ENCODE peak calls at places on chromosome 5, in four cellular contexts. R, L, B and X are unnamed samples.

GRCh38 chr5:113371788-113372196 is 63.0 kb downstream of the TSSK1B start:
- DNase-seq in R (no peak), L (no peak), B (no peak), X (no peak)

GRCh38 chr5:9546973-9547947 is 1.4 kb upstream of the SEMA5A start:
- DNase-seq in R (no peak), B (no peak), L (no peak), X (no peak)

GRCh38 chr5:65066385-65066784 is 297.7 kb downstream of the CWC27 start:
- DNase-seq in L (no peak), R (no peak), B (peak), X (no peak)

GRCh38 chr5:170681013-170681433 is 102.5 kb upstream of the GABRP start:
- DNase-seq in L (peak), R (peak), B (no peak), X (no peak)

GRCh38 chr5:16552666-16553343 is 64.0 kb downstream of the RETREG1 start:
- DNase-seq in L (peak), R (peak), B (no peak), X (peak)

GRCh38 chr5:153573326-153574033 is 83.0 kb downstream of the GRIA1 start:
- DNase-seq in R (no peak), L (no peak), B (no peak), X (no peak)

GRCh38 chr5:169648725-169649124 is 11.7 kb downstream of the DOCK2 start:
- DNase-seq in L (no peak), B (no peak), R (no peak), X (no peak)

GRCh38 chr5:169347786-169348185 is 46.8 kb upstream of the SLIT3 start:
- DNase-seq in B (no peak), L (no peak), R (no peak), X (no peak)

GRCh38 chr5:156147948-156148285 is 179.0 kb upstream of the SGCD start:
- DNase-seq in B (no peak), R (no peak), L (no peak), X (no peak)

GRCh38 chr5:34496258-34496657 is 159.9 kb upstream of the RAI14 start:
- DNase-seq in B (no peak), R (no peak), L (no peak), X (no peak)

GRCh38 chr5:165029471-165029870 is 1524.1 kb downstream of the MAT2B start:
- DNase-seq in R (peak), B (no peak), L (no peak), X (peak)

GRCh38 chr5:129243058-129243457 is 148.5 kb downstream of the ISOC1 start:
- DNase-seq in R (no peak), L (no peak), B (no peak), X (no peak)

GRCh38 chr5:157172408-157172807 is 6.3 kb upstream of the GARIN3 start:
- DNase-seq in B (peak), R (no peak), L (no peak), X (no peak)

GRCh38 chr5:155651-156410 is 35.5 kb upstream of the LRRC14B start:
- DNase-seq in B (no peak), R (no peak), L (no peak), X (no peak)

GRCh38 chr5:60346391-60346790 is 353.6 kb downstream of the DEPDC1B start:
- DNase-seq in L (no peak), B (no peak), R (no peak), X (no peak)

GRCh38 chr5:83277154-83277553 is 194.4 kb upstream of the VCAN start:
- DNase-seq in B (no peak), L (no peak), R (no peak), X (no peak)

GRCh38 chr5:65674749-65675148 is 47.2 kb downstream of the SGTB start:
- DNase-seq in R (no peak), B (no peak), L (no peak), X (no peak)

GRCh38 chr5:158164648-158165047 is 305.7 kb upstream of the CLINT1 start:
- DNase-seq in R (no peak), L (no peak), B (no peak), X (no peak)

GRCh38 chr5:96997265-96997859 is 61.5 kb downstream of the LNPEP start:
- DNase-seq in B (no peak), L (peak), R (peak), X (peak)

GRCh38 chr5:81428866-81429265 is 34.9 kb upstream of the ACOT12 start:
- DNase-seq in B (no peak), L (peak), R (peak), X (no peak)

DNA sequence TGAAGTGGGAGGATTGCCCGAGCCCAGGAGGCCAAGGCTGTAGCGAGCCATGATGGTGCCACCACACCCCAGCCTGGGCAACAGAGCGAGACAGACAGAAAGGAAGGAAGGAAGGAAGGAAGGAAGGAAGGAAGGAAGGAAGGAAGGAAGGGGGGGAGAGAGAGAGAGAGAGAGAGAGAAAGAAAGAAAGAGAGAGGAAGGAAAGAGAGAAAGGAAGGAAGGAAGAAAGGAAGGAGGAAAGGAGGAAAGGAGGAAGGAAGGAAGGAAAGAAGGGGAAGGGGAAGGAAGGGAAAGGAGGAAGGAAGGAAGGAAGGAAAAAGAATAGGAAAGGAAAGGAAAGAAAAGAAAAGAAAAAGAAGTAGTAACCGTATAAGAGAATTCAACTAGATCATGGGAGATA is 20.8 kb upstream of the LHFPL2 start:
- DNase-seq in L (no peak), B (no peak), R (no peak), X (no peak)
- TF ChIP-seq MYC in L (no peak), B (no peak), R (no peak), X (no peak)

GRCh38 chr5:138661991-138662434 is 86.8 kb upstream of the HSPA9 start:
- DNase-seq in R (no peak), L (no peak), B (no peak), X (no peak)

GRCh38 chr5:138663561-138663960 is 88.4 kb upstream of the HSPA9 start:
- DNase-seq in B (no peak), R (no peak), L (no peak), X (no peak)

GRCh38 chr5:138662599-138662998 is 87.4 kb upstream of the HSPA9 start:
- DNase-seq in R (no peak), B (no peak), L (no peak), X (no peak)

GRCh38 chr5:138664276-138664943 is 88.8 kb upstream of the CTNNA1 start:
- DNase-seq in R (no peak), L (no peak), B (no peak), X (no peak)

DNA sequence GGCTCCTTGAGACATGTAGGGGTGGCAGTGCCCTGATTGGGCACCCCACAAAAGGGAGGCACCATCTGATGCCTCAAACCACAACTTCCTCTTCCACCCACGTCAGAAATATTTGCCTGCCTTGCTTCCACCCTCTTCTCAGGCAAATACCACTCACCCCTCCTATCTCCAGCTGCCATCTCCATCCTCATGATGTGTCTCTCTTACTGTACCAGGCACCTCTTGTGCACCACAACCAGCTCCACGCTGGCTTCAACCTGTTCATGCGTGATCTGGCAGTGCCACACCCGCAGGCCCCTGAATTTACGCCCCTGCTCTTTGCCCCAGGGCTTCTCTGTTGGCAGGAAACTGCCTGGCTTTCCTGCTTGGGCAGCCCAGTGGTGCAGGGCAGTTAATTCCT is 87.8 kb upstream of the HSPA9 start:
- DNase-seq in L (no peak), R (no peak), B (no peak), X (no peak)
- TF ChIP-seq SMC3 in L (no peak), R (no peak), B (no peak), X (no peak)

DNA sequence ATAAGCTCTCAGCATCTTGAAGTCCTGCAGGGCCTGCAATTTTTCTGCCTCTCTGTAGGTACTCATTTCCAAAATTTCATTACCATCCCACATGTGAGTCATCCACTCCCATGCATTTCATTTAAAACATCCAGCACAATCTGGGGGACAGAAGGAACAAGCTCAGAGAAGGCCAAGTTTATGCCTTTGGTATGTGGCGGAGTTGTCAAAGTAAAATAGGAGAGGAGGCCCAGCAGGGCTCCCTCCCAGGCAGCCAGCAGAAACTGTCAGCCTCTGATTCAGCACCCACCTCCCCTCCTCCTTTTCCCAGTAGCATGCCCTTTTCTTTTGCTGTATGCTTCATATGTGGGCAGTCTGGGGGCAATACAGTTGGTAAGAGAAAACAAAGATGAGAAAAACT is 126.4 kb upstream of the ZNF366 start:
- DNase-seq in L (peak), R (no peak), B (no peak), X (no peak)
- TF ChIP-seq MYC in L (no peak), R (no peak), B (no peak), X (no peak)

GRCh38 chr5:132354828-132355765 is 14.4 kb upstream of the SLC22A5 start:
- DNase-seq in B (no peak), R (no peak), L (no peak), X (no peak)

GRCh38 chr5:132353593-132353992 is 15.9 kb upstream of the SLC22A5 start:
- DNase-seq in B (no peak), R (no peak), L (no peak), X (no peak)

GRCh38 chr5:132358760-132359159 is 10.8 kb upstream of the SLC22A5 start:
- DNase-seq in R (no peak), B (no peak), L (no peak), X (no peak)

DNA sequence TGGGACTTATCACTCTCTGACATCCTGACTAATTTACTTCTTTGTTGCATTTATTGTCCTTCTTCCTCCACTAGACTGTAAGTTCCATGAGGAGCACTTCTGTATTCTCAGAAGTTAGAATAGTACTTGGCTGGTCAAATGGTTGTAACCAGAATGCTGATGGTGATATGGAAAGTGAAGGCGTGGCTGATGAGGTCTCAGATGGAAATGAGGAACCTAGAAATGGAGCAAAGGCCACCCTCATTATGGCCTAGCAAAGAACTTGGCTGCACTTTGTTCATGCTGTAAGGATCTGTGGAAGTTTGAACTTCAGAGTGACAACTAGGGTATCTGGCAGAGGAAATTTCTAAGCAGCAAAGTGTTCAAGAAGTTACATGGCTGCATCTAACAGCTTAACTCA is 15.1 kb upstream of the SLC22A5 start:
- DNase-seq in L (no peak), R (no peak), B (no peak), X (no peak)
- TF ChIP-seq SMC3 in L (no peak), R (no peak), B (no peak), X (no peak)

DNA sequence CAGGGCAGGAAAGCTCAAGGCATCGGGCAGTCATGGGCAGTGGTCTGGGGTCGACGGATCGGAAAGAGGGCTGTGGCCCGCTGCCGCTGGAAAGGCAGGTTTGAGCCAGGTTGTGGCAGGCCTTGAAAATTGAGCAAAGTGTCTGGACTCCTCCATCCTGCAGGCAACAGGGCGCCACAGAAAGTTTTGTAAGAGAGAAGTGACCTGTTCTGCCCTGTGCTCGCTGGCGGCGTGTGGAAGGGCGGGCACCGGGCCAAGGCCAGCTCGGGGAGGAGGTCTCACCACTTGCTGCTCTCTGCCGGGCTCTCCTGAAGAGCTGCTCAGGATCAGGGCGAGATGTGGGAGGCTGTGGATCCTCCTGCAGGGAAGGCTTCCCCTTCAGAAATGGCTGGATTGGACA is 41.4 kb upstream of the FAT2 start:
- DNase-seq in B (no peak), L (no peak), R (no peak), X (peak)
- TF ChIP-seq MYC in B (no peak), L (no peak), R (no peak), X (no peak)

DNA sequence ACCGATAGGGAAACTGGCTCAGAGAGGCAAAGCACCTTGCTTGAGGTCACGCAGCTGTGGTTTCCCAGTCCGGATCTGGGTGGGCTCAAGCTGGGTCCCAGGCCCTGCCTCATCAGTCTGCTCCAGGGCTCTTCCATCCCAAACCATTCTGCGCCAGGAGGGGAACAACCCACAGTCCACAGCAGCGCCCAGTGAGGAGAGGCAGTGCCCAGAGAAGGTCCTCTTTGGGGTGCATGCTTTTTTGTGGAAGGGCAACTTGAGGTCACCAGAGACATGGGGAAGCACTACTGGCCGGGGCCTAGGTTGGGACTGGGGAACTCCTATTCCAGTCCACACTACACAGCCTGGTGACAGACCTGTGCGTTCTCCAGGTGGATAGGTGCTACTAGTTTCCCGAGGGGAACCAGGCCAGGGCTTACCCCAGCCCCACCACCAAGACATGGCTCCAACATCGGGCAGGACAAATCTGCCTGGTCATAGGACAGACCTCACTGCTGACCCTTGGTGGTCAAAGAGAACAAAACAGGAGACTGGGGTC is 62.5 kb upstream of the RNF130 start:
- DNase-seq in R (no peak), L (no peak), B (no peak), X (no peak)
- TF ChIP-seq SMC3 in R (no peak), L (no peak), B (no peak), X (no peak)